ENCODE peak calls at places on chromosomes 2 and 18, in seven cellular contexts. Y, C, U, I, E, S and L are unnamed samples.

GRCh38 chr2:143152219-143152618 is 23.0 kb downstream of the ARHGAP15 start:
- DNase-seq in S (no peak), U (no peak), Y (no peak), E (no peak), I (no peak), C (no peak), L (no peak)

GRCh38 chr18:79630266-79631095 is 49.1 kb upstream of the CTDP1 start:
- DNase-seq in U (no peak), I (peak), E (no peak), S (no peak), Y (no peak), C (no peak), L (no peak)

GRCh38 chr2:39620067-39620466 is 45.6 kb upstream of the TMEM178A start:
- DNase-seq in I (peak), Y (peak), U (peak), E (peak), S (peak), C (peak), L (peak)

GRCh38 chr2:61715501-61715900 is 138.4 kb downstream of the FAM161A start:
- DNase-seq in U (no peak), S (no peak), Y (no peak), I (no peak), E (no peak), C (no peak), L (no peak)

GRCh38 chr2:233486778-233487552 is 79.6 kb downstream of the USP40 start:
- DNase-seq in I (peak), C (peak), Y (no peak), E (peak), S (no peak), U (no peak), L (peak)

GRCh38 chr2:234761910-234762309 is 189.9 kb upstream of the SH3BP4 start:
- DNase-seq in S (no peak), I (peak), C (no peak), U (no peak), Y (no peak), E (no peak), L (no peak)

GRCh38 chr2:10544252-10544651 is 96.1 kb upstream of the ODC1 start:
- DNase-seq in E (no peak), I (no peak), C (no peak), S (no peak), Y (no peak), U (no peak), L (no peak)

GRCh38 chr2:98509542-98510321 is 65.1 kb downstream of the INPP4A start:
- DNase-seq in U (peak), Y (no peak), C (no peak), E (no peak), I (no peak), S (no peak), L (no peak)

GRCh38 chr2:209688388-209688787 is 83.2 kb upstream of the UNC80 start:
- DNase-seq in U (no peak), C (no peak), I (peak), S (no peak), E (no peak), Y (no peak), L (peak)

GRCh38 chr2:190205643-190206042 is 114.0 kb downstream of the HIBCH start:
- DNase-seq in Y (no peak), U (no peak), E (no peak), I (peak), S (no peak), C (no peak), L (no peak)

GRCh38 chr18:68714356-68714706 is 577 bp downstream of the TMX3 start:
- DNase-seq in E (peak), U (no peak), C (no peak), S (no peak), Y (no peak), I (peak), L (no peak)

GRCh38 chr2:207162319-207162718 is 3.4 kb downstream of the KLF7 start:
- DNase-seq in E (peak), I (peak), S (no peak), C (no peak), U (no peak), Y (no peak), L (no peak)

GRCh38 chr2:96098900-96099590 is 17.3 kb downstream of the ADRA2B start:
- DNase-seq in U (peak), E (no peak), S (peak), Y (peak), C (no peak), I (no peak), L (no peak)

GRCh38 chr2:105894327-105894944 is 149.7 kb downstream of the NCK2 start:
- DNase-seq in I (no peak), S (no peak), U (no peak), Y (no peak), C (no peak), E (no peak), L (no peak)

GRCh38 chr2:8574196-8575010 is 107.5 kb upstream of the ID2 start:
- DNase-seq in I (peak), C (no peak), Y (no peak), U (peak), E (no peak), S (no peak), L (no peak)

GRCh38 chr18:53819174-53819573 is 405.3 kb downstream of the MBD2 start:
- DNase-seq in E (no peak), Y (no peak), C (no peak), I (no peak), S (peak), U (no peak), L (no peak)

GRCh38 chr2:121285077-121285449 is at the start of gene TFCP2L1:
- DNase-seq in S (no peak), E (no peak), U (no peak), C (peak), I (peak), Y (no peak), L (no peak)

GRCh38 chr18:31450409-31450808 is 2.9 kb downstream of the DSG3 start:
- DNase-seq in U (no peak), C (no peak), E (no peak), S (no peak), I (peak), Y (no peak), L (peak)

GRCh38 chr2:61898810-61899209 is 6.7 kb upstream of the COMMD1 start:
- DNase-seq in S (no peak), C (peak), U (no peak), I (no peak), E (peak), Y (no peak), L (no peak)

GRCh38 chr18:77131100-77131651 is 1.4 kb downstream of the MBP start:
- DNase-seq in S (peak), U (peak), I (peak), E (no peak), Y (peak), C (no peak), L (no peak)

GRCh38 chr2:211391206-211391605 is 834.8 kb downstream of the CPS1 start:
- DNase-seq in Y (no peak), U (no peak), I (no peak), S (no peak), C (no peak), E (no peak), L (no peak)

GRCh38 chr2:205678743-205679142 is 3.6 kb upstream of the NRP2 start:
- DNase-seq in C (no peak), E (no peak), I (no peak), U (no peak), Y (no peak), S (no peak), L (peak)

GRCh38 chr18:652131-652530 is 5.3 kb upstream of the TYMS start:
- DNase-seq in S (no peak), I (peak), Y (no peak), U (no peak), E (no peak), C (no peak), L (no peak)

GRCh38 chr2:10006248-10007147 is 36.9 kb upstream of the KLF11 start:
- DNase-seq in C (no peak), Y (peak), E (no peak), I (peak), S (peak), U (peak), L (no peak)

GRCh38 chr18:8937695-8938094 is 164.8 kb upstream of the NDUFV2 start:
- DNase-seq in Y (no peak), I (no peak), U (no peak), S (no peak), E (no peak), C (no peak), L (no peak)

GRCh38 chr2:170816499-170817246 is at the start of gene GAD1:
- DNase-seq in S (peak), U (peak), Y (peak), E (peak), I (peak), C (peak), L (peak)

GRCh38 chr2:166042768-166043390 is 84.9 kb downstream of the SCN1A start:
- DNase-seq in C (no peak), I (peak), U (no peak), Y (no peak), E (no peak), S (no peak), L (no peak)

GRCh38 chr2:68853915-68854314 is 17.3 kb downstream of the BMP10 start:
- DNase-seq in S (no peak), U (no peak), I (no peak), C (no peak), Y (no peak), E (no peak), L (no peak)

GRCh38 chr2:68860111-68860510 is 11.1 kb downstream of the BMP10 start:
- DNase-seq in I (no peak), Y (no peak), C (no peak), U (no peak), E (no peak), S (no peak), L (no peak)

GRCh38 chr2:68855550-68855949 is 15.6 kb downstream of the BMP10 start:
- DNase-seq in Y (no peak), C (no peak), S (no peak), U (no peak), E (no peak), I (no peak), L (no peak)

GRCh38 chr2:68857855-68858456 is 13.2 kb downstream of the BMP10 start:
- DNase-seq in C (no peak), E (no peak), I (no peak), S (no peak), Y (no peak), U (no peak), L (no peak)

DNA sequence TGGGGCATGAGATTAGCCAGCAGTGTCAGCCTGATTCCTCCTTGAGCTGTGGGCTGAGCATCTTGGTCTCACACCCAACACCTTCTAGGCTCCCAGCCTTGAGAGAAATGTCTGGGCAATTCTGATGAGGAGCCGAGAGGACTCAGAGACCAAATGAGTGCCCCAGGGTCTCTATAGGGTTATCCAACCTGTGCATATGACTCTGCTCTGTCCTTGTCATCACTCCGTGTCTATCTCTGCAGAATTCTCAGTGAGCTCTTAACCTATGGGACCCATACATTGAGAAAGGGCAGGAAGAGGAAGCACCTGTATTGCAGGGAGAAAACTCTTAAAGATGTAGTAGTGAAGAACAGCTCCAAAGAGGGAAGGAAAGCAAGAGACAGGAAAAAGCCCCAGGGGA is 13.8 kb downstream of the BMP10 start:
- DNase-seq in U (no peak), E (no peak), C (no peak), I (no peak), S (no peak), Y (no peak), L (no peak)
- H3K27ac ChIP-seq in U (no peak), E (no peak), C (no peak), I (no peak), S (no peak), Y (no peak), L (no peak)

DNA sequence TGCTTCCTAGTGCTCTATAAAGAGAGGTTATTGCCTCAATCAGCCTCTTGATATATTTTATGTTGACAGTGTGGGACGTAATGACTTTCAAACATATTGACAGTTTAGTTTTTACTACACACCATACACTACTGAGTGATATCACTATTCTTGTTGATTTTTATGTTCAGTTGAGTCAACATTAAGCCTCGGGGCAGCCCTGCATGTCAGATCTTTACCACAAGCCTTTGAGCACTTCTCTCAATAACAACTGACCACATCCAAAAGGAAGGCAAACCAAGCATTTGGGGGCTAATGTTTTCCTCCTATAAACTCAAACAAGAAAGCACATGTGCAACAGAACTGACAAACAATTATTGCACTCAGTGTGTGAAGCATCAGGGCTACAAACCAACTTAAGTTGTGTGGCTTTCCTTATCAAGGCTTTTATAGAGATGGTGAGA is 448.1 kb upstream of the SLC14A2 start:
- DNase-seq in I (peak), E (no peak), Y (no peak), S (no peak), U (no peak), C (no peak), L (no peak)
- H3K27ac ChIP-seq in I (peak), E (no peak), Y (no peak), S (no peak), U (no peak), C (peak), L (peak)

DNA sequence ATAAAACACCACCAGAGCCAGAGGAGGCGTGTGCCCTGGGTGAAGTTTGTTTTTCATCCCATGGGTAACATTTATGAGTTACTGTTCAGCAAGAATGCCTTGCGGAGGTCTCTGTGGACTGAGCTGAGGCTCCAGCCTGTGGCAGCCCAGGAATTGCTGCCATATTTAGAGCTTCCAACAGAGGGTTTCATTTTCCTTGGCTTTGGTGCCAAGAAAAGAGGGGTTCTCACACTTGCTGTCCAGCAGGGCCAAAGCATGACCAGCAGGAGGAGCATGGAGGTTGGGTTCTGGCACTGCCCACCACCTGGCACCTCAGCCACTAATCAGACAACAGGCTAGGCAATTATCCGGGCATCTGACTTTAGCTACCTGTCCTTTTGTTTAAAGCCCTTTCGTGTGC is 36.7 kb downstream of the EPAS1 start:
- DNase-seq in E (peak), S (no peak), Y (no peak), U (no peak), I (no peak), C (peak), L (no peak)
- H3K27ac ChIP-seq in E (peak), S (peak), Y (peak), U (peak), I (peak), C (peak), L (peak)

DNA sequence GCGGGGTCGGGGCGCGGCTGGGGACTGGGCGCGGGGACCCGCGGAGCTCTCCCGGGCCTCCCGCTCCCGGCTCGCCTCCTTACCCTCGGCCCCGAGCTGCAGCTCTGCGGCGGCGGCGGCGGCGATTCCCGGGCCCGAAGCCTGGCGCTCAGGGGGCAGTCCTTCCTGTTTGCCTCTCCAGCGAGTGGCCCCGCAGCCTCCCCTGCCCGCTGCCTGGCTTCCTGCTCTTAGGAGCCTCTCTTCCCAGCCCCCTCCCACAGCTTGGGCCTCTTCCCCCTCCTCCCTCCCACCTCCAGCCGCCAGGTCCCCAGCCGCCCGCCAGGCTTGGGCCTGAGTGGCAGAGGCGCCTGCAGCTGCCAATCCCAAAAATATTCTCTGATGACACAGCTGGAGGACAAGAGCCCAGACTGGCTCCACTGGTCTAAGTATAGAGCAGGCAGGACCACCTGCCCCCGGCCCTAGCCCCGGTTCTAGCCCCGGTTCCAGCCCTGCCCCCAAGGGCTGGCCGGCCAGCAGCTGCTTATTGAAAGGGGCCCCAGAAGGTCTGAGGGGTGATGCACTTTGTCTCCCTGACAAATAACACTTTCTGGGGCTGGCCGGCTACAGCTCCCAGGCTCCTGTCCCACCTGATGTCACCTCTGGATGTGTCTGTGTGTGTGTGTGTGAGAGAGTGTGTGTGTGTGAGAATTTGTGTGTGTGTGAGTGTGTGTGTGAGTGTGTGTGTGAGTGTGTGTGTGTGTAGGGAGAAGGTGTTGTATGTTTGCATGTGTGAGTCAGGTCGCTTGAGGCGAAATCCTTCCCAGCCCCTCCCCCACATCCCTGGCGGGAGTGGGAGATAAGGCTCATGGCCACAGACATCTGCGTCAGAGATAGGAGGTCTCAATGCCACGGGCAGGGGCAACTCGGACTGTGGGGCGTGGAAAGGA is at the start of gene OBSL1:
- DNase-seq in C (peak), I (peak), Y (peak), E (peak), S (peak), U (peak), L (peak)
- H3K27ac ChIP-seq in C (peak), I (peak), Y (peak), E (no peak), S (peak), U (peak), L (peak)